ENCODE peak calls at places on chromosomes 16 and 17, in eight cellular contexts. X is AG08395; Z is nucleus accumbens; K is stimulated activated CD4-positive, alpha-beta T cell treated with anti-CD3 and anti-CD28 coated beads, Interleukin-1b, Interleukin-23, amount 100 ng/mL, for 24 hours; H is NCI-H2081; W is cardiac fibroblast; T is progenitor cell of endocrine pancreas; B is effector CD4-positive, alpha-beta T cell. V is an unnamed sample.
A peak's percentile ranks its signal among the peaks of the same experiment; 100 is the strongest.

GRCh38 chr16:24309222-24309905 is 53.2 kb downstream of the CACNG3 start:
- DNase-seq in Z (no peak), B (no peak), W (peak; percentile 15), H (no peak), X (no peak), T (no peak), K (peak; percentile 37), V (no peak)

GRCh38 chr17:71600137-71600789 is 520.6 kb upstream of the SOX9 start:
- DNase-seq in W (peak; percentile 5), B (no peak), X (no peak), T (no peak), H (no peak), K (no peak), Z (no peak), V (no peak)

GRCh38 chr16:27822529-27823437 is 240.7 kb downstream of the GSG1L start:
- DNase-seq in W (no peak), H (no peak), K (no peak), Z (no peak), B (no peak), T (no peak), X (no peak), V (no peak)

GRCh38 chr16:50731130-50731988 is 10.5 kb upstream of the CYLD start:
- DNase-seq in Z (no peak), K (no peak), T (no peak), W (no peak), B (no peak), X (no peak), H (no peak), V (no peak)

GRCh38 chr16:12758670-12759558 is 44.8 kb downstream of the CPPED1 start:
- DNase-seq in W (no peak), H (no peak), Z (no peak), T (no peak), K (no peak), B (no peak), X (no peak), V (no peak)

GRCh38 chr17:3681565-3681964 is 13.0 kb downstream of the EMC6 start:
- DNase-seq in X (no peak), Z (no peak), B (no peak), K (no peak), H (no peak), T (no peak), W (no peak), V (no peak)

GRCh38 chr17:49016775-49017463 is 19.7 kb downstream of the IGF2BP1 start:
- DNase-seq in W (peak; percentile 94), X (peak; percentile 88), K (no peak), H (peak; percentile 6), Z (no peak), B (no peak), T (no peak), V (no peak)

GRCh38 chr16:75702247-75702646 is 986 bp upstream of the DUXB start:
- DNase-seq in B (no peak), Z (no peak), K (no peak), T (no peak), H (no peak), W (no peak), X (no peak), V (no peak)

GRCh38 chr16:54136276-54136625 is 150.3 kb downstream of the IRX3 start:
- DNase-seq in T (no peak), X (peak; percentile 28), W (peak; percentile 38), B (no peak), K (no peak), Z (no peak), H (no peak), V (no peak)

GRCh38 chr17:77222356-77222755 is 81.6 kb downstream of the SEC14L1 start:
- DNase-seq in W (no peak), X (peak; percentile 25), B (no peak), Z (no peak), H (no peak), T (no peak), K (no peak), V (no peak)

GRCh38 chr17:35189291-35189690 is 4.9 kb downstream of the SLC35G3 start:
- DNase-seq in W (peak; percentile 32), X (no peak), Z (no peak), H (no peak), T (no peak), K (no peak), B (no peak), V (no peak)

GRCh38 chr17:13647551-13647950 is 45.8 kb upstream of the HS3ST3A1 start:
- DNase-seq in B (no peak), W (peak; percentile 25), T (no peak), Z (peak; percentile 1), K (no peak), X (peak; percentile 59), H (no peak), V (peak; percentile 0)

GRCh38 chr17:44807817-44808155 is 22.3 kb downstream of the GJC1 start:
- DNase-seq in K (no peak), Z (no peak), B (no peak), X (peak; percentile 42), T (no peak), H (no peak), W (no peak), V (no peak)

GRCh38 chr16:73549960-73550359 is 502.0 kb upstream of the ZFHX3 start:
- DNase-seq in Z (no peak), H (no peak), T (peak; percentile 15), B (no peak), X (no peak), W (no peak), K (no peak), V (no peak)

GRCh38 chr16:86959182-86959651 is 358.0 kb downstream of the C16orf95 start:
- DNase-seq in X (no peak), T (no peak), W (no peak), Z (no peak), B (no peak), H (no peak), K (no peak), V (no peak)

GRCh38 chr17:65301184-65301583 is 164.0 kb downstream of the RGS9 start:
- DNase-seq in B (no peak), W (no peak), X (no peak), T (no peak), Z (no peak), H (no peak), K (no peak), V (no peak)

GRCh38 chr16:79605999-79606398 is 5.5 kb upstream of the MAF start:
- DNase-seq in T (no peak), X (peak; percentile 25), H (no peak), W (no peak), K (no peak), B (no peak), Z (no peak), V (no peak)

V was measured in hippocampal formation.